ENCODE peak calls at places on chromosomes 1 and 21, in four cellular contexts. F, S, O and X are unnamed samples.

GRCh38 chr1:201721131-201722049 is 107.6 kb upstream of the IPO9 start:
- DNase-seq in F (no peak), S (no peak), O (no peak), X (no peak)

GRCh38 chr1:111179968-111180533 is 20.4 kb downstream of the DENND2D start:
- DNase-seq in F (no peak), S (no peak), O (no peak), X (no peak)

GRCh38 chr1:110490791-110491451 is 28.1 kb downstream of the KCNA10 start:
- DNase-seq in F (no peak), S (no peak), O (no peak), X (no peak)

GRCh38 chr1:200206340-200206739 is 178.8 kb downstream of the NR5A2 start:
- DNase-seq in F (no peak), S (no peak), O (no peak), X (no peak)

GRCh38 chr1:243354511-243355153 is 98.8 kb downstream of the SDCCAG8 start:
- DNase-seq in F (peak), S (peak), O (no peak), X (peak)

GRCh38 chr1:81559662-81560350 is 240.9 kb upstream of the ADGRL2 start:
- DNase-seq in F (no peak), S (no peak), O (no peak), X (no peak)

GRCh38 chr1:186002426-186002825 is 268.2 kb downstream of the HMCN1 start:
- DNase-seq in F (no peak), S (no peak), O (no peak), X (no peak)

GRCh38 chr1:200479816-200480215 is 70.0 kb upstream of the ZNF281 start:
- DNase-seq in F (no peak), S (no peak), O (no peak), X (no peak)

GRCh38 chr1:55869050-55869449 is 653.9 kb upstream of the USP24 start:
- DNase-seq in F (no peak), S (no peak), O (no peak), X (no peak)

GRCh38 chr1:153567621-153568366 is 2.1 kb upstream of the S100A2 start:
- DNase-seq in F (no peak), S (peak), O (no peak), X (no peak)

GRCh38 chr1:152167835-152168534 is 9.0 kb upstream of the RPTN start:
- DNase-seq in F (no peak), S (no peak), O (no peak), X (no peak)

GRCh38 chr1:240860023-240860422 is 248.1 kb upstream of the GREM2 start:
- DNase-seq in F (no peak), S (no peak), O (no peak), X (no peak)

GRCh38 chr1:207713529-207713928 is 38.3 kb upstream of the CD46 start:
- DNase-seq in F (no peak), S (no peak), O (no peak), X (no peak)

GRCh38 chr1:233905416-233906051 is 1.1 kb downstream of the SLC35F3 start:
- DNase-seq in F (no peak), S (no peak), O (no peak), X (no peak)

GRCh38 chr1:42929434-42930177 is 29.1 kb downstream of the SLC2A1 start:
- DNase-seq in F (no peak), S (peak), O (no peak), X (no peak)

GRCh38 chr1:186878356-186878755 is 49.6 kb downstream of the PLA2G4A start:
- DNase-seq in F (no peak), S (no peak), O (no peak), X (no peak)

GRCh38 chr1:118773656-118774055 is 214.5 kb downstream of the TBX15 start:
- DNase-seq in F (no peak), S (no peak), O (no peak), X (no peak)

GRCh38 chr1:35929730-35930592 is 944 bp upstream of the AGO3 start:
- DNase-seq in F (no peak), S (no peak), O (peak), X (peak)

GRCh38 chr1:199799116-199799515 is 228.4 kb upstream of the NR5A2 start:
- DNase-seq in F (no peak), S (no peak), O (no peak), X (no peak)

GRCh38 chr1:173914366-173914871 is 2.7 kb downstream of the SERPINC1 start:
- DNase-seq in F (peak), S (no peak), O (no peak), X (peak)

GRCh38 chr1:235920596-235921375 is 54.1 kb upstream of the LYST start:
- DNase-seq in F (no peak), S (no peak), O (no peak), X (no peak)

GRCh38 chr1:217274927-217275616 is 355.8 kb downstream of the GPATCH2 start:
- DNase-seq in F (no peak), S (no peak), O (no peak), X (no peak)

GRCh38 chr1:25774921-25775774 is 24.8 kb upstream of the SELENON start:
- DNase-seq in F (no peak), S (peak), O (peak), X (peak)

GRCh38 chr1:186985889-186986491 is 157.2 kb downstream of the PLA2G4A start:
- DNase-seq in F (peak), S (peak), O (no peak), X (peak)

GRCh38 chr1:111976842-111977241 is 12.6 kb downstream of the KCND3 start:
- DNase-seq in F (no peak), S (no peak), O (no peak), X (no peak)

GRCh38 chr21:26366781-26367180 is 196.2 kb upstream of the APP start:
- DNase-seq in F (no peak), S (no peak), O (no peak), X (no peak)

GRCh38 chr21:39441502-39442475 is 3.8 kb downstream of the LCA5L start:
- DNase-seq in F (peak), S (no peak), O (peak), X (peak)

GRCh38 chr1:163509126-163509525 is 187.4 kb downstream of the NUF2 start:
- DNase-seq in F (no peak), S (no peak), O (no peak), X (no peak)

GRCh38 chr1:152185544-152186391 is 26.7 kb upstream of the RPTN start:
- DNase-seq in F (no peak), S (peak), O (no peak), X (peak)

GRCh38 chr1:1053682-1054081 is 20.4 kb downstream of the RNF223 start:
- DNase-seq in F (no peak), S (no peak), O (no peak), X (no peak)

GRCh38 chr1:178388398-178389161 is 108.2 kb downstream of the CLEC20A start:
- DNase-seq in F (no peak), S (peak), O (no peak), X (no peak)

GRCh38 chr1:2233997-2234761 is 6.1 kb downstream of the SKI start:
- DNase-seq in F (peak), S (peak), O (peak), X (peak)

GRCh38 chr1:178037510-178038253 is 56.2 kb upstream of the RASAL2 start:
- DNase-seq in F (no peak), S (peak), O (no peak), X (no peak)